ENCODE peak calls at places on chromosomes 12 and 14, in four cellular contexts. Y is stimulated activated CD4-positive, alpha-beta T cell treated with anti-CD3 and anti-CD28 coated beads, Interleukin-15, amount 100 ng/mL, for 24 hours; M is activated gamma-delta T cell; H is T-helper 1 cell. C is an unnamed sample.
A peak's percentile ranks its signal among the peaks of the same experiment; 100 is the strongest.

GRCh38 chr14:101972126-101972785 is 7.9 kb downstream of the DYNC1H1 start:
- DNase-seq in Y (no peak), M (no peak), H (no peak), C (no peak)

GRCh38 chr12:122862110-122862634 is 26.9 kb downstream of the HIP1R start:
- DNase-seq in Y (no peak), M (no peak), H (no peak), C (no peak)

GRCh38 chr12:26773313-26774104 is 59.5 kb downstream of the ITPR2 start:
- DNase-seq in Y (no peak), M (no peak), H (no peak), C (no peak)

GRCh38 chr12:112602150-112602549 is 183.4 kb downstream of the PTPN11 start:
- DNase-seq in Y (no peak), M (no peak), H (no peak), C (no peak)

GRCh38 chr12:99706736-99707473 is 59.4 kb downstream of the GARIN6 start:
- DNase-seq in Y (no peak), M (no peak), H (no peak), C (no peak)

GRCh38 chr12:131456301-131457027 is 254.4 kb upstream of the SFSWAP start:
- DNase-seq in Y (no peak), M (no peak), H (no peak), C (no peak)

GRCh38 chr12:54125950-54126695 is 62.7 kb downstream of the SMUG1 start:
- DNase-seq in Y (no peak), M (no peak), H (no peak), C (peak; percentile 9)

GRCh38 chr14:54659365-54659764 is 92.4 kb downstream of the SAMD4A start:
- DNase-seq in Y (no peak), M (no peak), H (no peak), C (no peak)

GRCh38 chr12:54039417-54040147 is 6.7 kb downstream of the HOXC5 start:
- DNase-seq in Y (no peak), M (no peak), H (no peak), C (no peak)

GRCh38 chr14:61839452-61839851 is 77.2 kb downstream of the SNAPC1 start:
- DNase-seq in Y (no peak), M (no peak), H (no peak), C (no peak)

GRCh38 chr12:108310489-108310888 is 28.6 kb downstream of the CMKLR1 start:
- DNase-seq in Y (no peak), M (no peak), H (no peak), C (no peak)

GRCh38 chr12:1189163-1189562 is 198.1 kb downstream of the ERC1 start:
- DNase-seq in Y (no peak), M (no peak), H (no peak), C (no peak)

GRCh38 chr12:50986961-50987737 is 34.8 kb downstream of the HIGD1C start:
- DNase-seq in Y (peak; percentile 17), M (no peak), H (no peak), C (peak; percentile 56)

GRCh38 chr14:81193924-81194633 is 26.7 kb downstream of the GTF2A1 start:
- DNase-seq in Y (peak; percentile 32), M (no peak), H (no peak), C (no peak)

GRCh38 chr14:91149462-91149861 is 35.6 kb downstream of the DGLUCY start:
- DNase-seq in Y (no peak), M (no peak), H (no peak), C (no peak)

GRCh38 chr14:54776361-54777001 is 126.1 kb downstream of the GCH1 start:
- DNase-seq in Y (peak; percentile 92), M (no peak), H (no peak), C (peak; percentile 40)

GRCh38 chr12:6226701-6227096 is 26.5 kb downstream of the CD9 start:
- DNase-seq in Y (no peak), M (no peak), H (no peak), C (no peak)

GRCh38 chr14:60357551-60357930 is 108.5 kb downstream of the PPM1A start:
- DNase-seq in Y (no peak), M (no peak), H (no peak), C (no peak)

GRCh38 chr14:61563880-61564622 is 131.3 kb upstream of the HIF1A start:
- DNase-seq in Y (no peak), M (no peak), H (no peak), C (no peak)

GRCh38 chr14:38143170-38143569 is 64.5 kb upstream of the SSTR1 start:
- DNase-seq in Y (no peak), M (no peak), H (no peak), C (no peak)

GRCh38 chr12:26090853-26091510 is 33.9 kb downstream of the BHLHE41 start:
- DNase-seq in Y (no peak), M (no peak), H (no peak), C (no peak)

GRCh38 chr12:75859868-75860267 is 171.7 kb downstream of the PHLDA1 start:
- DNase-seq in Y (no peak), M (no peak), H (no peak), C (no peak)

GRCh38 chr14:72632727-72633126 is 261.2 kb downstream of the DPF3 start:
- DNase-seq in Y (no peak), M (no peak), H (no peak), C (no peak)

GRCh38 chr14:31829256-31829923 is 247.7 kb upstream of the ARHGAP5 start:
- DNase-seq in Y (no peak), M (no peak), H (no peak), C (no peak)

GRCh38 chr12:117360551-117361311 is 695 bp downstream of the NOS1 start:
- DNase-seq in Y (no peak), M (no peak), H (no peak), C (no peak)

GRCh38 chr12:22974865-22975264 is 349.9 kb downstream of the ETNK1 start:
- DNase-seq in Y (no peak), M (no peak), H (no peak), C (no peak)

GRCh38 chr14:81565441-81566290 is 32.0 kb upstream of the SEL1L start:
- DNase-seq in Y (peak; percentile 20), M (no peak), H (no peak), C (no peak)

GRCh38 chr12:50505386-50505827 is 622 bp downstream of the DIP2B start:
- DNase-seq in Y (peak; percentile 54), M (no peak), H (peak; percentile 10), C (no peak)

GRCh38 chr12:123971770-123972447 is 722 bp downstream of the CCDC92 start:
- DNase-seq in Y (peak; percentile 45), M (peak; percentile 32), H (peak; percentile 26), C (peak; percentile 58)

GRCh38 chr12:103444983-103445382 is 50.8 kb downstream of the C12orf42 start:
- DNase-seq in Y (no peak), M (no peak), H (no peak), C (no peak)

GRCh38 chr12:67356400-67356799 is 87.2 kb downstream of the CAND1 start:
- DNase-seq in Y (no peak), M (no peak), H (no peak), C (no peak)

GRCh38 chr14:54867011-54867410 is 35.6 kb downstream of the GCH1 start:
- DNase-seq in Y (no peak), M (no peak), H (no peak), C (no peak)

GRCh38 chr12:26845057-26845666 is 12.2 kb upstream of the ITPR2 start:
- DNase-seq in Y (peak; percentile 42), M (no peak), H (no peak), C (no peak)

GRCh38 chr14:56782701-56783100 is 27.6 kb downstream of the OTX2 start:
- DNase-seq in Y (no peak), M (no peak), H (no peak), C (no peak)